ENCODE peak calls at places on chromosomes 3 and 15, in ten cellular contexts. Z is MM.1S, H is endodermal cell, F is breast epithelium, R is brain microvascular endothelial cell, Q is tibial nerve, K is endothelial cell of umbilical vein, L is fibroblast of lung, X is HepG2, G is HCT116. P is an unnamed sample.
A peak's percentile ranks its signal among the peaks of the same experiment; 100 is the strongest.

GRCh38 chr15:70016511-70016994 is 81.2 kb downstream of the TLE3 start:
- DNase-seq in Z (peak; percentile 53), H (no peak), F (peak; percentile 30), R (no peak), Q (no peak), K (no peak), L (no peak), X (no peak), G (no peak), P (no peak)

GRCh38 chr15:79066391-79067090 is 24.0 kb downstream of the RASGRF1 start:
- DNase-seq in Z (no peak), H (no peak), F (no peak), R (no peak), Q (no peak), K (no peak), L (no peak), X (no peak), G (no peak), P (no peak)

GRCh38 chr3:43105597-43106292 is at the start of gene POMGNT2:
- DNase-seq in Z (peak; percentile 92), H (peak; percentile 97), F (peak; percentile 83), R (peak; percentile 70), Q (peak; percentile 79), K (peak; percentile 89), L (peak; percentile 66), X (peak; percentile 73), G (peak; percentile 69), P (peak; percentile 98)

GRCh38 chr3:102206506-102207145 is 228.2 kb upstream of the ZPLD1 start:
- DNase-seq in Z (no peak), H (no peak), F (no peak), R (peak; percentile 76), Q (peak; percentile 52), K (peak; percentile 9), L (peak; percentile 76), X (no peak), G (no peak), P (no peak)

GRCh38 chr3:194206375-194206774 is 70.4 kb downstream of the HES1 start:
- DNase-seq in Z (no peak), H (no peak), F (no peak), R (no peak), Q (no peak), K (peak; percentile 76), L (peak; percentile 78), X (no peak), G (no peak), P (peak; percentile 60)

GRCh38 chr3:106688463-106688862 is 688.8 kb upstream of the CCDC54 start:
- DNase-seq in Z (no peak), H (no peak), F (no peak), R (peak; percentile 57), Q (no peak), K (no peak), L (peak; percentile 92), X (peak; percentile 47), G (no peak), P (no peak)

GRCh38 chr15:31034152-31034551 is 42.7 kb upstream of the MTMR10 start:
- DNase-seq in Z (no peak), H (no peak), F (no peak), R (no peak), Q (no peak), K (no peak), L (no peak), X (no peak), G (no peak), P (no peak)

GRCh38 chr3:112585782-112586181 is 23.9 kb downstream of the SLC35A5 start:
- DNase-seq in Z (no peak), H (no peak), F (no peak), R (no peak), Q (no peak), K (no peak), L (no peak), X (no peak), G (no peak), P (no peak)

GRCh38 chr3:148816971-148817519 is 10.6 kb upstream of the CPB1 start:
- DNase-seq in Z (no peak), H (no peak), F (no peak), R (no peak), Q (no peak), K (no peak), L (no peak), X (no peak), G (no peak), P (no peak)

GRCh38 chr15:52528465-52529288 is at the start of gene MYO5A:
- DNase-seq in Z (peak; percentile 86), H (peak; percentile 90), F (peak; percentile 54), R (peak; percentile 63), Q (peak; percentile 39), K (peak; percentile 75), L (peak; percentile 69), X (peak; percentile 15), G (peak; percentile 22), P (peak; percentile 61)

GRCh38 chr15:70297465-70298152 is 199.9 kb upstream of the TLE3 start:
- DNase-seq in Z (no peak), H (no peak), F (no peak), R (no peak), Q (no peak), K (no peak), L (no peak), X (no peak), G (no peak), P (no peak)

GRCh38 chr3:126850370-126851085 is 132.4 kb upstream of the PLXNA1 start:
- DNase-seq in Z (no peak), H (peak; percentile 95), F (no peak), R (peak; percentile 57), Q (no peak), K (no peak), L (peak; percentile 84), X (peak; percentile 85), G (no peak), P (no peak)

GRCh38 chr3:17088602-17089313 is 204.0 kb downstream of the PLCL2 start:
- DNase-seq in Z (no peak), H (no peak), F (no peak), R (no peak), Q (no peak), K (no peak), L (no peak), X (no peak), G (no peak), P (no peak)

GRCh38 chr3:61532739-61533500 is 28.5 kb upstream of the PTPRG start:
- DNase-seq in Z (no peak), H (peak; percentile 60), F (no peak), R (no peak), Q (no peak), K (no peak), L (no peak), X (no peak), G (no peak), P (no peak)

GRCh38 chr3:41258239-41258800 is 59.0 kb downstream of the CTNNB1 start:
- DNase-seq in Z (no peak), H (no peak), F (no peak), R (no peak), Q (no peak), K (no peak), L (no peak), X (no peak), G (no peak), P (no peak)

GRCh38 chr3:14166877-14167605 is 11.4 kb downstream of the XPC start:
- DNase-seq in Z (no peak), H (no peak), F (no peak), R (no peak), Q (no peak), K (no peak), L (no peak), X (no peak), G (no peak), P (no peak)
- H3K36me3 ChIP-seq in Z (peaks cover 4% of the 10 kb centered on the region), H (peaks cover 80% of the 10 kb centered on the region), F (peaks cover 59% of the 10 kb centered on the region), R (peaks cover 79% of the 10 kb centered on the region), Q (no peaks in the 10 kb centered on the region), K (peaks cover 51% of the 10 kb centered on the region), L (peaks cover 29% of the 10 kb centered on the region), X (peaks cover 18% of the 10 kb centered on the region), G (peaks cover 80% of the 10 kb centered on the region), P (peaks cover 92% of the 10 kb centered on the region)

GRCh38 chr15:96324900-96325299 is 5.6 kb upstream of the NR2F2 start:
- DNase-seq in Z (no peak), H (no peak), F (no peak), R (no peak), Q (no peak), K (peak; percentile 69), L (peak; percentile 47), X (no peak), G (no peak), P (no peak)
- H3K27me3 ChIP-seq in Z (peaks cover 8% of the 10 kb centered on the region), H (peaks cover 100% of the 10 kb centered on the region), F (no peaks in the 10 kb centered on the region), R (no peaks in the 10 kb centered on the region), Q (no peaks in the 10 kb centered on the region), K (no peaks in the 10 kb centered on the region), L (no peaks in the 10 kb centered on the region), X (no peaks in the 10 kb centered on the region), G (no peaks in the 10 kb centered on the region), P (no peaks in the 10 kb centered on the region)

GRCh38 chr15:25849431-25849921 is 13.7 kb downstream of the ATP10A start:
- DNase-seq in Z (no peak), H (no peak), F (no peak), R (peak; percentile 61), Q (no peak), K (no peak), L (peak; percentile 89), X (no peak), G (no peak), P (no peak)
- H3K27ac ChIP-seq in Z (no peak overlapping the region), H (no peak overlapping the region), F (peak overlapping the region; percentile 95), R (peak overlapping the region; percentile 81), Q (peak overlapping the region; percentile 80), K (no peak overlapping the region), L (peak overlapping the region; percentile 96), X (no peak overlapping the region), G (no peak overlapping the region), P (peak overlapping the region; percentile 57)

GRCh38 chr3:29354894-29355293 is 74.0 kb downstream of the RBMS3 start:
- DNase-seq in Z (no peak), H (no peak), F (no peak), R (no peak), Q (no peak), K (no peak), L (no peak), X (no peak), G (no peak), P (no peak)
- H3K36me3 ChIP-seq in Z (no peaks in the 10 kb centered on the region), H (no peaks in the 10 kb centered on the region), F (no peaks in the 10 kb centered on the region), R (no peaks in the 10 kb centered on the region), Q (no peaks in the 10 kb centered on the region), K (no peaks in the 10 kb centered on the region), L (no peaks in the 10 kb centered on the region), X (no peaks in the 10 kb centered on the region), G (no peaks in the 10 kb centered on the region), P (no peaks in the 10 kb centered on the region)

DNA sequence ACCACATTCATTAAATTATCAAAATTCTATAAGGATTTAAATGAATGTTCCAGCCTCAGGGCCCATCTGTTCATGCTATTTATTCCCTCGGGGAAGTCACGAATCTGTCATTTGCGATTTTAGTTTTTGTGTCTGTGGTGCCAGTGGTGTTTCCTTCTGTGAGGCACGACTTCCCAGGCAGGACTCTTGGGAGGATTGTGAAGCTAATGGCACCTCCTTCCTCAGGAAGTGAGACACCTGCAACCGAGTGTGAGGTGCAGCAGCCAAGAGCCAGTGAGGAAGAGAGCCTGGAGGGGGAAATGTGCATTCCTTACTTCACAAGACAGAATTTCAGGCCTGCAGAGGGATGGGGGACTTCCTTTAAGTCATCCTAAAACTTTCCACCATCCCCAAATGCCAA is 24.1 kb downstream of the SV2B start:
- DNase-seq in Z (no peak), H (no peak), F (no peak), R (no peak), Q (no peak), K (no peak), L (no peak), X (no peak), G (no peak), P (no peak)
- H3K27me3 ChIP-seq in Z (no peaks in the 10 kb centered on the region), H (peaks cover 38% of the 10 kb centered on the region), F (no peaks in the 10 kb centered on the region), R (peaks cover 3% of the 10 kb centered on the region), Q (no peaks in the 10 kb centered on the region), K (no peaks in the 10 kb centered on the region), L (no peaks in the 10 kb centered on the region), X (no peaks in the 10 kb centered on the region), G (peaks cover 33% of the 10 kb centered on the region), P (no peaks in the 10 kb centered on the region)

GRCh38 chr15:41085029-41085428 is 31.1 kb downstream of the INO80 start:
- DNase-seq in Z (no peak), H (no peak), F (no peak), R (no peak), Q (no peak), K (no peak), L (no peak), X (no peak), G (no peak), P (no peak)
- H3K27ac ChIP-seq in Z (no peak overlapping the region), H (no peak overlapping the region), F (no peak overlapping the region), R (no peak overlapping the region), Q (no peak overlapping the region), K (no peak overlapping the region), L (no peak overlapping the region), X (no peak overlapping the region), G (no peak overlapping the region), P (no peak overlapping the region)

P was measured in pancreas.